ENCODE peak calls at places on chromosomes 4 and X, in five cellular contexts. L is GM13977, B is T-helper 22 cell, X is KBM-7, J is bronchial epithelial cell. P is an unnamed sample.

GRCh38 chr4:128155874-128156456 is 94.9 kb downstream of the LARP1B start:
- DNase-seq in L (no peak), B (no peak), X (no peak), J (no peak), P (no peak)

GRCh38 chrX:77441479-77441878 is 5.7 kb upstream of the FGF16 start:
- DNase-seq in L (no peak), B (no peak), X (no peak), J (no peak), P (no peak)

GRCh38 chr4:82128355-82128754 is 245.4 kb downstream of the HNRNPD start:
- DNase-seq in L (no peak), B (no peak), X (no peak), J (no peak), P (no peak)

GRCh38 chrX:82591421-82591820 is 916.7 kb upstream of the POU3F4 start:
- DNase-seq in L (no peak), B (no peak), X (no peak), J (peak; percentile 60), P (no peak)

GRCh38 chrX:69024931-69025330 is 140.3 kb downstream of the PJA1 start:
- DNase-seq in L (no peak), B (no peak), X (no peak), J (peak; percentile 61), P (no peak)

GRCh38 chr4:7759221-7759620 is 180.4 kb downstream of the AFAP1 start:
- DNase-seq in L (no peak), B (peak; percentile 14), X (no peak), J (no peak), P (peak; percentile 66)

GRCh38 chr4:7287918-7288280 is 95.6 kb downstream of the SORCS2 start:
- DNase-seq in L (no peak), B (no peak), X (no peak), J (no peak), P (no peak)

GRCh38 chr4:47383829-47384427 is 79.6 kb downstream of the COMMD8 start:
- DNase-seq in L (peak; percentile 40), B (no peak), X (peak; percentile 50), J (peak; percentile 47), P (no peak)